ENCODE peak calls at places on chromosomes 11 and 22, in six cellular contexts. K is PC-3, J is GM23248, B is H1, P is SJSA1, Z is adrenal gland. I is an unnamed sample. For H3K4me1, the result is how much of the 10 kb centered on the place peaks cover.

GRCh38 chr11:75534291-75535038 is 8.7 kb upstream of the GDPD5 start:
- DNase-seq in K (peak), J (peak), B (no peak), P (no peak), Z (no peak), I (peak)

GRCh38 chr11:108111126-108111525 is 10.2 kb upstream of the ACAT1 start:
- DNase-seq in K (no peak), J (no peak), B (no peak), P (no peak), Z (no peak), I (no peak)

GRCh38 chr11:118232659-118233058 is 7.8 kb upstream of the JAML start:
- DNase-seq in K (peak), J (no peak), B (no peak), P (no peak), Z (no peak), I (no peak)

GRCh38 chr11:116791002-116791812 is 472 bp downstream of the APOA5 start:
- DNase-seq in K (peak), J (peak), B (peak), P (peak), Z (peak), I (peak)

GRCh38 chr11:82315093-82315492 is 418.6 kb downstream of the FAM181B start:
- DNase-seq in K (peak), J (peak), B (peak), P (no peak), Z (peak), I (no peak)

GRCh38 chr22:30325065-30325720 is 1.5 kb downstream of the TBC1D10A start:
- DNase-seq in K (peak), J (peak), B (no peak), P (peak), Z (peak), I (no peak)

GRCh38 chr11:95704865-95705264 is 84.7 kb downstream of the FAM76B start:
- DNase-seq in K (no peak), J (no peak), B (no peak), P (no peak), Z (no peak), I (no peak)

GRCh38 chr11:43278302-43278956 is 33.4 kb upstream of the API5 start:
- DNase-seq in K (peak), J (peak), B (no peak), P (peak), Z (no peak), I (no peak)

GRCh38 chr11:31240340-31240904 is 129.1 kb downstream of the DCDC1 start:
- DNase-seq in K (peak), J (peak), B (no peak), P (no peak), Z (peak), I (no peak)

DNA sequence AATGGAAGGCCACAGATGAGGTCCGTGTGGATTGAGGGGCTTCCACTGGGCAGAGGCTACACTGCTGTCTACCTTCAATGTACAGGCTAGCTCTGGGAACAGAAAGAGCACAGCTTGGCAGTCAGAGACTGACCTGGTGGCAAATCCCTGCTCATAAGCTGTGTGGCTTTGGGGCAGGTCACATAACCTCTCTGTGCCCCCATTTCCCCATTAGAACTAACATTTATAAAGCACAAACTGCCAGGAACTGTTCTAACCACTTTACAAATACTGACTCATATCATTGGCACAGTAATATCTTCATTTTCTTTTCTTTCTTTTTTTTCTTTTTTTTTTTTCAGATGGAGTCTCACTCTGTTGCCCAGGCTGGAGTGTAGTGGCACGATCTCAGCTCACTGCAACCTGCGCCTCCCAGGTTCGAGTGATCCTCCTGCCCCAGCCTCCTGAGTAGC is 3.1 kb downstream of the FOSL1 start:
- DNase-seq in K (peak), J (peak), B (no peak), P (no peak), Z (no peak), I (no peak)
- H3K4me1 ChIP-seq in K (under half), J (half or more), B (under half), P (half or more), Z (under half), I (under half)

GRCh38 chr22:44895296-44896055 is 114.3 kb downstream of the PHF21B start:
- DNase-seq in K (no peak), J (no peak), B (no peak), P (no peak), Z (no peak), I (no peak)

GRCh38 chr22:44893731-44894080 is 116.1 kb downstream of the PHF21B start:
- DNase-seq in K (no peak), J (no peak), B (no peak), P (no peak), Z (no peak), I (no peak)

GRCh38 chr22:44894782-44895181 is 115.0 kb downstream of the PHF21B start:
- DNase-seq in K (no peak), J (no peak), B (no peak), P (no peak), Z (no peak), I (peak)

GRCh38 chr22:44892803-44893730 is 116.7 kb downstream of the PHF21B start:
- DNase-seq in K (no peak), J (no peak), B (no peak), P (no peak), Z (no peak), I (no peak)

DNA sequence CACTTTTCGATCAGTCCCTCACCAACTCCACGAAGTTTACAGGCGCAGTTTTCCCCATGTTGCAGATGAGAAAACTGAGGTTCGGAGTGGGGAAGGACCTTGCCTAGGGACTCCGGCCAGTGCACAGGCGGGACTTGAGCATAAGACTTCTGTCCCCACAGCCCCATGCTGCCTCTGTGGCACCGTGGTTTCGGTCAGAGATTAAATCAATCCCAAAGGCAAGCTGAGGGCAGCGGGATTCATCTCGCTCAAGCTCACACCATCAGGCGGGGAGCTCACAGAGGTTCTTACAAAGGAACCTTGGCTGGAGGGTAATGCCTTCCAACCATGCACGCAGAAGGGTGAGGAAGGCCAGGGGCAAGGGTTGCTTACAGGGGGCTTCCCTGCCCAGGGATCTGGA is 115.5 kb downstream of the PHF21B start:
- DNase-seq in K (no peak), J (no peak), B (no peak), P (no peak), Z (no peak), I (no peak)
- H3K4me1 ChIP-seq in K (under half), J (under half), B (under half), P (under half), Z (under half), I (under half)

GRCh38 chr11:127616171-127616570 is 615.6 kb upstream of the KIRREL3 start:
- DNase-seq in K (no peak), J (no peak), B (no peak), P (no peak), Z (no peak), I (no peak)

GRCh38 chr11:127609025-127609788 is 608.6 kb upstream of the KIRREL3 start:
- DNase-seq in K (no peak), J (no peak), B (no peak), P (no peak), Z (no peak), I (no peak)

GRCh38 chr11:127610787-127611186 is 610.2 kb upstream of the KIRREL3 start:
- DNase-seq in K (no peak), J (no peak), B (no peak), P (no peak), Z (no peak), I (no peak)

GRCh38 chr11:127612602-127613001 is 612.0 kb upstream of the KIRREL3 start:
- DNase-seq in K (no peak), J (no peak), B (no peak), P (no peak), Z (no peak), I (no peak)
- H3K4me1 ChIP-seq in K (under half), J (under half), B (under half), P (under half), Z (under half), I (under half)

DNA sequence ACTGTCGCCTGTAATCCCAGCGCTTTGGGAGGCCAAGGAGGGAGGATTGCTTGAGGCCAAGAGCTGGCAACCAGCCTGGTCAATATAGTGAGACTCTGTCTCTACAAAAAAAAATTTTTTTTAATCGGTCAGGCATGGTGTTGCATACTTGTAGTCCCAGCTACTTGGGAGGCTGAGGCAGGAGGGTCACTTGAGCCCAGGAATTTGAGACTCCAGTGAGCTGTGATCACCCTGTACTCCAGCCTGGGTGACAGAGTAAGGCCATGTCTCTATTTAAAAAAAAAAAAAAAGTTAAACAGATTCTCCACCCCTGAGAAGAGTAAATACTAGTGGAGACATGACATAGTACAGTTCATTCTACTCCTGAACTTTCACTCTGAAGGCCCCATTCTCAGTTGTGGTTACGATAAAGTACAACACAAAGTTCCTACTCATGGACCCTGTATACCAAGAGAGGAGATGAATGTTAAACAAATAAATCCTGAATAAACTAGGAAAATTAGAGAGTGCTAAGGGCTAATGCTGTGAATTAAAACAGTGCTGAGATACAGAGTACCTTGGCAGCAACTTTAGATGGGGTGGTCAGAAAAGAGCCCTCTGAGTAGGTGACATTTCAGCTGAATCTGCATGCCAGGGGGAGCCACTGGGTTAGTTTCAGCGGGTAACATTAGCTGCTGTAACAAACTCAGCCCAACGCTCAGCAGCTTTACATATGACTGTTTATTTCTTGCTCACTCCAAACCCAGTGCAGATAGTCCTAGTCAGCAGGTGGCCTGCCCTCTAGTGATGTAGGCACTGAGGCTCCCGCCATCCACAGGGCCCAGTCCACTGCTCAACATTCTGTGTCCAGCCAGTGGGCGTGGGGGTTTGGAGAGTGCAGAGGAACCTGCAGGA is 75.1 kb downstream of the DBX1 start:
- DNase-seq in K (no peak), J (no peak), B (no peak), P (no peak), Z (no peak), I (no peak)
- H3K4me1 ChIP-seq in K (under half), J (under half), B (under half), P (under half), Z (under half), I (under half)

GRCh38 chr11:72842126-72842525 is 27.9 kb downstream of the ATG16L2 start:
- DNase-seq in K (no peak), J (no peak), B (no peak), P (no peak), Z (no peak), I (no peak)

GRCh38 chr11:72842644-72843330 is 28.6 kb downstream of the ATG16L2 start:
- DNase-seq in K (no peak), J (no peak), B (no peak), P (no peak), Z (no peak), I (no peak)

GRCh38 chr11:72841397-72841796 is 27.2 kb downstream of the ATG16L2 start:
- DNase-seq in K (no peak), J (no peak), B (no peak), P (no peak), Z (no peak), I (no peak)

GRCh38 chr11:72838691-72839305 is 24.6 kb downstream of the ATG16L2 start:
- DNase-seq in K (no peak), J (peak), B (no peak), P (no peak), Z (peak), I (no peak)

DNA sequence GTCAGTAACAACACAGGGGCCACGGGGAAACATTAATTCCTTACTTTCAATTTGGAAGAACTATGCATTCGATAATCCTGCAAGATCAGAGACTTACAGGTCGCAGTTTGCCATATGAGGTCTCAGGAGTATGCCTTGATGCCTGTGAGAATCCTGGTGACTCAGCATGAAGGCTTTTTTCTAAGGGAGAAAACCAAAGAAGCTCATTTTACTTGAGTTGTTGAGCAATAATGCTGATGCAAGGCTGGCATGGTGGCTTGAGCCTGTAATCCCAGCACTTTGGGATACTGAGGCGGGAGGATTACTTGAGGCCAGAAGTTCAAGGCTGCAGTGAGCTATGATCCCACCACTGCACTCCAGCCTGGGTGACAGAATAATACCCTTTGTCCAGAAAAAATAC is 26.6 kb downstream of the ATG16L2 start:
- DNase-seq in K (peak), J (peak), B (no peak), P (no peak), Z (no peak), I (no peak)
- H3K4me1 ChIP-seq in K (under half), J (under half), B (under half), P (under half), Z (under half), I (under half)

GRCh38 chr11:130786586-130786985 is 129.7 kb downstream of the SNX19 start:
- DNase-seq in K (no peak), J (no peak), B (no peak), P (no peak), Z (no peak), I (peak)
- H3K4me1 ChIP-seq in K (under half), J (under half), B (under half), P (half or more), Z (under half), I (under half)

GRCh38 chr11:125374398-125374797 is 121.7 kb downstream of the FEZ1 start:
- DNase-seq in K (no peak), J (no peak), B (no peak), P (no peak), Z (no peak), I (no peak)
- H3K4me1 ChIP-seq in K (under half), J (under half), B (under half), P (under half), Z (under half), I (under half)

GRCh38 chr11:9754041-9754471 is 90.2 kb downstream of the SWAP70 start:
- DNase-seq in K (no peak), J (peak), B (no peak), P (no peak), Z (no peak), I (no peak)
- H3K4me1 ChIP-seq in K (under half), J (half or more), B (under half), P (half or more), Z (under half), I (under half)